ENCODE peak calls at places on chromosomes 11 and 22, in eight cellular contexts. C, Y, I, B, W, U, J and O are unnamed samples.

GRCh38 chr11:2728663-2729332 is 29.0 kb upstream of the KCNQ1OT1 start:
- DNase-seq in C (peak; percentile 90), Y (no peak), I (no peak), B (no peak), W (no peak), U (no peak), J (no peak), O (no peak)

GRCh38 chr11:114288139-114288538 is 8.1 kb upstream of the NNMT start:
- DNase-seq in C (no peak), Y (no peak), I (no peak), B (no peak), W (no peak), U (no peak), J (no peak), O (no peak)

GRCh38 chr11:5922749-5923426 is 19.2 kb upstream of the OR56A3 start:
- DNase-seq in C (no peak), Y (no peak), I (no peak), B (no peak), W (peak; percentile 39), U (peak; percentile 7), J (no peak), O (no peak)

GRCh38 chr11:60208146-60208895 is 25.4 kb upstream of the MS4A6A start:
- DNase-seq in C (no peak), Y (no peak), I (no peak), B (no peak), W (no peak), U (no peak), J (no peak), O (no peak)

GRCh38 chr11:129258205-129258604 is 66.1 kb upstream of the ARHGAP32 start:
- DNase-seq in C (no peak), Y (no peak), I (no peak), B (no peak), W (no peak), U (no peak), J (no peak), O (no peak)

GRCh38 chr11:75350743-75351540 is 519 bp downstream of the ARRB1 start:
- DNase-seq in C (no peak), Y (no peak), I (no peak), B (peak; percentile 55), W (no peak), U (no peak), J (peak; percentile 46), O (peak; percentile 77)

GRCh38 chr22:37187891-37188761 is at the start of gene C1QTNF6:
- DNase-seq in C (no peak), Y (no peak), I (no peak), B (peak; percentile 53), W (no peak), U (no peak), J (peak; percentile 35), O (peak; percentile 72)

GRCh38 chr22:37337204-37337943 is 55.1 kb downstream of the CYTH4 start:
- DNase-seq in C (no peak), Y (no peak), I (no peak), B (no peak), W (no peak), U (no peak), J (peak; percentile 55), O (no peak)

GRCh38 chr11:112364962-112365481 is 104.4 kb upstream of the PLET1 start:
- DNase-seq in C (no peak), Y (no peak), I (no peak), B (peak; percentile 77), W (peak; percentile 100), U (no peak), J (peak; percentile 99), O (peak; percentile 30)

GRCh38 chr11:107689317-107690202 is 22.3 kb downstream of the SLN start:
- DNase-seq in C (peak; percentile 62), Y (peak; percentile 71), I (no peak), B (peak; percentile 57), W (peak; percentile 52), U (peak; percentile 45), J (peak; percentile 51), O (no peak)

GRCh38 chr11:130209128-130209932 is 49.7 kb downstream of the ST14 start:
- DNase-seq in C (no peak), Y (peak; percentile 38), I (no peak), B (no peak), W (no peak), U (no peak), J (no peak), O (peak; percentile 35)

GRCh38 chr11:129922674-129923073 is 27.3 kb upstream of the NFRKB start:
- DNase-seq in C (no peak), Y (no peak), I (no peak), B (no peak), W (no peak), U (no peak), J (no peak), O (no peak)

GRCh38 chr11:58573451-58574104 is 2.1 kb downstream of the LPXN start:
- DNase-seq in C (no peak), Y (no peak), I (no peak), B (peak; percentile 83), W (peak; percentile 91), U (peak; percentile 66), J (peak; percentile 85), O (no peak)

GRCh38 chr11:63682045-63682915 is 980 bp downstream of the RTN3 start:
- DNase-seq in C (peak; percentile 62), Y (no peak), I (no peak), B (peak; percentile 42), W (peak; percentile 34), U (no peak), J (no peak), O (peak; percentile 52)

GRCh38 chr22:32754413-32755041 is 47.0 kb upstream of the TIMP3 start:
- DNase-seq in C (no peak), Y (no peak), I (no peak), B (no peak), W (peak; percentile 34), U (no peak), J (peak; percentile 65), O (no peak)

GRCh38 chr11:66967670-66968425 is 7.3 kb upstream of the C11orf86 start:
- DNase-seq in C (no peak), Y (no peak), I (no peak), B (peak; percentile 21), W (peak; percentile 89), U (no peak), J (peak; percentile 90), O (no peak)

GRCh38 chr11:85724750-85725465 is 38.9 kb upstream of the CCDC89 start:
- DNase-seq in C (no peak), Y (no peak), I (no peak), B (no peak), W (no peak), U (no peak), J (no peak), O (no peak)

GRCh38 chr11:41985799-41986198 is 526.3 kb upstream of the LRRC4C start:
- DNase-seq in C (no peak), Y (no peak), I (no peak), B (no peak), W (no peak), U (no peak), J (no peak), O (no peak)

GRCh38 chr22:38097557-38098409 is 12.7 kb downstream of the BAIAP2L2 start:
- DNase-seq in C (no peak), Y (no peak), I (no peak), B (no peak), W (peak; percentile 22), U (no peak), J (peak; percentile 12), O (peak; percentile 22)

GRCh38 chr11:74462009-74462408 is 5.3 kb downstream of the KCNE3 start:
- DNase-seq in C (peak; percentile 33), Y (peak; percentile 80), I (no peak), B (peak; percentile 89), W (peak; percentile 62), U (no peak), J (no peak), O (peak; percentile 61)

GRCh38 chr11:3857628-3858027 is 2.2 kb downstream of the STIM1 start:
- DNase-seq in C (no peak), Y (no peak), I (no peak), B (no peak), W (no peak), U (no peak), J (no peak), O (no peak)

GRCh38 chr22:37470087-37470445 is 16.1 kb downstream of the MFNG start:
- DNase-seq in C (no peak), Y (no peak), I (no peak), B (no peak), W (no peak), U (no peak), J (no peak), O (no peak)

GRCh38 chr11:83023410-83023809 is 48.3 kb downstream of the RAB30 start:
- DNase-seq in C (no peak), Y (no peak), I (no peak), B (no peak), W (no peak), U (no peak), J (no peak), O (no peak)

GRCh38 chr11:34425863-34426262 is 12.9 kb upstream of the CAT start:
- DNase-seq in C (no peak), Y (no peak), I (no peak), B (no peak), W (peak; percentile 17), U (no peak), J (no peak), O (no peak)

GRCh38 chr11:65206901-65207300 is 25.2 kb downstream of the CAPN1 start:
- DNase-seq in C (no peak), Y (peak; percentile 10), I (no peak), B (no peak), W (no peak), U (no peak), J (no peak), O (no peak)

GRCh38 chr22:36267896-36268485 is 15.1 kb downstream of the APOL1 start:
- DNase-seq in C (no peak), Y (no peak), I (no peak), B (no peak), W (no peak), U (no peak), J (no peak), O (no peak)